ENCODE peak calls at places on chromosome 16, in nine cellular contexts. N is Peyer's patch, R is HAP-1, A is body of pancreas, C is PC-9, F is ovary, D is uterus, L is sigmoid colon, Q is tibial nerve. M is an unnamed sample.
A peak's percentile ranks its signal among the peaks of the same experiment; 100 is the strongest.

GRCh38 chr16:71311553-71312158 is 22.5 kb upstream of the CMTR2 start:
- DNase-seq in C (no peak), R (peak; percentile 6), Q (no peak), L (no peak), A (peak; percentile 17), N (no peak), F (no peak), D (no peak), M (no peak)

GRCh38 chr16:30948087-30948955 is 547 bp upstream of the ORAI3 start:
- DNase-seq in F (peak; percentile 97), R (peak; percentile 81), D (peak; percentile 94), C (peak; percentile 90), N (peak; percentile 73), Q (peak; percentile 98), L (peak; percentile 97), A (peak; percentile 93), M (peak; percentile 80)

GRCh38 chr16:49012961-49013726 is 268.5 kb downstream of the CBLN1 start:
- DNase-seq in N (no peak), C (no peak), D (peak; percentile 58), R (no peak), F (no peak), L (peak; percentile 92), Q (no peak), A (peak; percentile 25), M (no peak)

GRCh38 chr16:84084570-84085270 is 32.0 kb downstream of the MBTPS1 start:
- DNase-seq in D (no peak), A (peak; percentile 72), Q (peak; percentile 47), R (peak; percentile 48), F (peak; percentile 48), L (peak; percentile 70), C (peak; percentile 45), N (peak; percentile 69), M (peak; percentile 76)

GRCh38 chr16:48413291-48413690 is 28.1 kb upstream of the SIAH1 start:
- DNase-seq in N (no peak), L (no peak), C (no peak), D (no peak), F (no peak), A (no peak), Q (no peak), R (no peak), M (no peak)

GRCh38 chr16:84652565-84652964 is 4.3 kb downstream of the KLHL36 start:
- DNase-seq in C (no peak), Q (no peak), D (no peak), R (no peak), A (no peak), N (no peak), F (no peak), L (no peak), M (no peak)

GRCh38 chr16:48959204-48959603 is 322.4 kb downstream of the CBLN1 start:
- DNase-seq in C (no peak), A (no peak), Q (no peak), N (no peak), D (no peak), L (no peak), F (no peak), R (no peak), M (no peak)

GRCh38 chr16:3581392-3581791 is 4.2 kb upstream of the NLRC3 start:
- DNase-seq in N (no peak), L (no peak), A (no peak), F (no peak), R (no peak), Q (no peak), D (no peak), C (no peak), M (no peak)

GRCh38 chr16:10923650-10924214 is 18.5 kb downstream of the DEXI start:
- DNase-seq in C (no peak), L (peak; percentile 91), F (peak; percentile 41), A (peak; percentile 87), Q (no peak), D (no peak), N (peak; percentile 78), R (no peak), M (peak; percentile 75)

GRCh38 chr16:54817432-54817831 is 113.2 kb upstream of the IRX5 start:
- DNase-seq in R (peak; percentile 22), Q (no peak), L (no peak), F (no peak), A (no peak), N (no peak), D (no peak), C (peak; percentile 44), M (peak; percentile 40)

DNA sequence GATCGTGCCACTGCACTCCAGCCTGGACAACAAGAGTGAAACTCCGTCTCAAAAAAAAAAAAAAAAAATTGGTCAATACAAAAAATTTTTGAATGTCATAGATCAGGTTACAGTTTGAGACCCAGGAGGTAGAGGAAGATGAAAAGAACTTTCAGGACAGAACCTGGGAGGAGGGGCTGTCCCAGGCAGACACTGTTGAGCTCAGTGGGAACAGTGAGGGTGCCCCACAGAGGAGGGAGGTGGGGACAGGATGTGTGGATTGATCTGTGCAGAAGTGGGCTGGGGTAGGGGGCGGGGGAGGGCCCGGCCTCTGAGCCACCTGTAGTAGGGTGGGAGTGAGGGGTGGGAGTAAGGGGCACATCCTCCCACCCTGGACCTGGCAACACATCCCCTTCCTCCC is 58.3 kb downstream of the PRMT7 start:
- DNase-seq in D (no peak), C (no peak), N (no peak), L (no peak), R (no peak), F (no peak), A (no peak), Q (no peak), M (no peak)
- H3K4me1 ChIP-seq in D (no peaks in the 10 kb centered on the region), C (no peaks in the 10 kb centered on the region), N (peaks cover 5% of the 10 kb centered on the region), L (no peaks in the 10 kb centered on the region), R (no peaks in the 10 kb centered on the region), F (no peaks in the 10 kb centered on the region), A (peaks cover 5% of the 10 kb centered on the region), Q (peaks cover 4% of the 10 kb centered on the region), M (peaks cover 3% of the 10 kb centered on the region)

DNA sequence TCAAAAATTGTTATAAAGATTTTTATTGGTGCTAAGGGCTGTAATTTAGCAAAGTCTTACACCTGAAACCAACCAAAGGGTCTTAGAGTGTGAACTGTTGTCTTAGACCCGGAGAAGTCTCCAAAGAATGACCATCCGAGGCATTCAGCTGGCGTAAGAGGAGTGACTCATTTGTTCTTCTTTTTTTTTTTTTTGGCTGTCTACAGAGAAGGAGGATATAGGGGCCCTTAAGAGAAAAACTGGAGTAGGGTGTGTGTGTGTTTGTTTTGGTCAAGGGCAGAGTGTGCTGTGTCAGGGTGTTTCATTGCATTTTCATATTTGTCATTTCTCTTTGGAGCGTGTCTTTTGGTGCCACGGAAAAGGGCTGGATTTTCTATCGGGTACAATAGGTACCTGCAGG is 508.0 kb downstream of the WWOX start:
- DNase-seq in F (peak; percentile 21), Q (no peak), C (no peak), D (peak; percentile 23), R (no peak), A (no peak), L (no peak), N (no peak), M (no peak)
- H3K4me1 ChIP-seq in F (peaks cover 10% of the 10 kb centered on the region), Q (peaks cover 5% of the 10 kb centered on the region), C (no peaks in the 10 kb centered on the region), D (no peaks in the 10 kb centered on the region), R (no peaks in the 10 kb centered on the region), A (no peaks in the 10 kb centered on the region), L (peaks cover 42% of the 10 kb centered on the region), N (peaks cover 4% of the 10 kb centered on the region), M (peaks cover 32% of the 10 kb centered on the region)

GRCh38 chr16:66515543-66516171 is 34.3 kb downstream of the TK2 start:
- DNase-seq in R (no peak), L (peak; percentile 67), D (no peak), N (peak; percentile 39), F (no peak), A (no peak), C (no peak), Q (no peak), M (no peak)
- H3K4me1 ChIP-seq in R (no peaks in the 10 kb centered on the region), L (peaks cover 53% of the 10 kb centered on the region), D (peaks cover 22% of the 10 kb centered on the region), N (peaks cover 29% of the 10 kb centered on the region), F (peaks cover 29% of the 10 kb centered on the region), A (peaks cover 64% of the 10 kb centered on the region), C (peaks cover 78% of the 10 kb centered on the region), Q (peaks cover 64% of the 10 kb centered on the region), M (peaks cover 58% of the 10 kb centered on the region)

GRCh38 chr16:89565256-89565505 is 4.7 kb downstream of the RPL13 start:
- DNase-seq in Q (no peak), C (peak; percentile 62), R (peak; percentile 66), A (no peak), L (no peak), D (no peak), F (no peak), N (no peak), M (no peak)
- H3K4me1 ChIP-seq in Q (peaks cover 26% of the 10 kb centered on the region), C (peaks cover 41% of the 10 kb centered on the region), R (peaks cover 38% of the 10 kb centered on the region), A (peaks cover 51% of the 10 kb centered on the region), L (peaks cover 33% of the 10 kb centered on the region), D (peaks cover 13% of the 10 kb centered on the region), F (peaks cover 11% of the 10 kb centered on the region), N (peaks cover 53% of the 10 kb centered on the region), M (peaks cover 54% of the 10 kb centered on the region)

GRCh38 chr16:20850981-20851380 is 44.7 kb downstream of the REXO5 start:
- DNase-seq in R (no peak), F (no peak), A (no peak), L (no peak), N (no peak), C (no peak), D (no peak), Q (no peak), M (no peak)

GRCh38 chr16:20851601-20852000 is 45.3 kb downstream of the REXO5 start:
- DNase-seq in C (peak; percentile 85), Q (peak; percentile 82), A (peak; percentile 76), F (peak; percentile 83), L (peak; percentile 94), D (peak; percentile 85), N (no peak), R (no peak), M (peak; percentile 82)

GRCh38 chr16:20853076-20853597 is 46.8 kb downstream of the REXO5 start:
- DNase-seq in A (no peak), R (no peak), Q (no peak), N (no peak), C (no peak), F (no peak), L (no peak), D (no peak), M (no peak)

GRCh38 chr16:20847577-20847976 is 41.2 kb downstream of the REXO5 start:
- DNase-seq in A (no peak), D (no peak), C (no peak), R (no peak), F (no peak), N (no peak), Q (no peak), L (no peak), M (no peak)

DNA sequence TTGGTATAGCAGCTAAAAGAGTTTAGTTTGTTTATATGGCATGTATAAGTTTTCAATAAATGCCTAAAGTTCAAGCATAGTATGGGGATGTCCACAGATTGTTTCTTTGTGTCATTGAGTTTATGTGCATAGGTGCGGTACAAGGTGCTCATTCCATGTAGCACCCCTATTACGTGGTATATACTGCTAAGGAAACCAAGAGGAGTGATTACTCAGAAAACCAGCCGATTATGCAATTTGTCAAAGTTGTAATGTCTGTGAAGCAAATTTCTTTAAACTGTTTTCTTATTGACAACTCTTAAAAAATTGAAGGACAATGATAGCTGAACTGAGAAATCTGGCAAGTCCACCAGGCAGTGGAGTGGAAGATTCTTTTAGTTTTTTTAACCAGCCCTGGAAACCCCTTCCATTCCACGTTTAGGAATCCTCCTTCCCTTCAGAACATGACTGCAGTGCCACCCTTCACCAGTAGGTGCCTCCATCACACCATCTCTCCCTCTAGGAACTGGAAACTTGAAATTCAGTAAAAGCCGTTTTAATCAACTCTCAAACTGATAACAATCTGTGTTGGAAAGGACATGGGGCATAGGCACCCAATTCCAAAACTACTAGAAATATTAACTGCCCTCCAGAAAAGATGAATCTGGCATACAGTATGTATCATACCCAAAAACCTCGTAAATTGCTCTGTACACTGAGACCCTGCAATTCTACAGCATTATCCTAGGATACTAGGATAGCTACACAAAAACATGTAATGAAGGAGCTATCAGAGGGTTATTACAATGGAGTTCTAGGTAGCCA is 43.5 kb downstream of the REXO5 start:
- DNase-seq in Q (peak; percentile 97), D (peak; percentile 78), F (peak; percentile 50), N (peak; percentile 72), C (peak; percentile 42), R (peak; percentile 55), L (peak; percentile 84), A (peak; percentile 67), M (peak; percentile 75)
- H3K4me1 ChIP-seq in Q (peaks cover 44% of the 10 kb centered on the region), D (peaks cover 14% of the 10 kb centered on the region), F (peaks cover 6% of the 10 kb centered on the region), N (peaks cover 5% of the 10 kb centered on the region), C (peaks cover 33% of the 10 kb centered on the region), R (no peaks in the 10 kb centered on the region), L (peaks cover 40% of the 10 kb centered on the region), A (peaks cover 20% of the 10 kb centered on the region), M (peaks cover 36% of the 10 kb centered on the region)